ENCODE peak calls at places on chromosomes 11 and 22, in five cellular contexts. V, L, E, Z and O are unnamed samples.

GRCh38 chr11:120288021-120288420 is 37.1 kb upstream of the TLCD5 start:
- DNase-seq in V (no peak), L (no peak), E (no peak), Z (no peak), O (no peak)

GRCh38 chr22:37551981-37552380 is 8.3 kb upstream of the CDC42EP1 start:
- DNase-seq in V (no peak), L (peak; percentile 56), E (no peak), Z (no peak), O (no peak)

GRCh38 chr11:113332638-113333329 is 18.4 kb downstream of the TTC12 start:
- DNase-seq in V (no peak), L (no peak), E (no peak), Z (no peak), O (no peak)

GRCh38 chr11:36296925-36297604 is 977 bp downstream of the PRR5L start:
- DNase-seq in V (no peak), L (no peak), E (no peak), Z (peak; percentile 58), O (no peak)

GRCh38 chr11:45332486-45332934 is 46.4 kb upstream of the SYT13 start:
- DNase-seq in V (no peak), L (peak; percentile 62), E (peak; percentile 72), Z (peak; percentile 27), O (no peak)

GRCh38 chr11:81098471-81098870 is 1635.2 kb downstream of the FAM181B start:
- DNase-seq in V (no peak), L (no peak), E (no peak), Z (no peak), O (no peak)

GRCh38 chr11:72144807-72145565 is 9.5 kb downstream of the FOLR3 start:
- DNase-seq in V (no peak), L (no peak), E (no peak), Z (peak; percentile 26), O (no peak)

GRCh38 chr22:36443198-36443770 is 38.2 kb downstream of the TXN2 start:
- DNase-seq in V (no peak), L (no peak), E (no peak), Z (no peak), O (peak; percentile 47)

GRCh38 chr11:59247535-59248227 is 35.0 kb upstream of the MPEG1 start:
- DNase-seq in V (peak; percentile 56), L (no peak), E (no peak), Z (no peak), O (peak; percentile 37)

GRCh38 chr11:9838229-9838628 is 174.4 kb downstream of the SWAP70 start:
- DNase-seq in V (no peak), L (no peak), E (no peak), Z (no peak), O (no peak)

GRCh38 chr11:57639321-57640067 is 10.2 kb downstream of the YPEL4 start:
- DNase-seq in V (no peak), L (peak; percentile 98), E (no peak), Z (no peak), O (peak; percentile 38)

GRCh38 chr11:46332568-46333128 is 14.6 kb upstream of the DGKZ start:
- DNase-seq in V (no peak), L (peak; percentile 79), E (no peak), Z (no peak), O (no peak)

GRCh38 chr11:78339483-78339882 is 78.1 kb downstream of the GAB2 start:
- DNase-seq in V (no peak), L (no peak), E (no peak), Z (no peak), O (no peak)

GRCh38 chr11:125175896-125176575 is 11.5 kb downstream of the PKNOX2 start:
- DNase-seq in V (no peak), L (no peak), E (no peak), Z (no peak), O (no peak)

GRCh38 chr11:19561011-19561410 is 151.6 kb upstream of the NAV2 start:
- DNase-seq in V (no peak), L (no peak), E (no peak), Z (peak; percentile 51), O (no peak)

GRCh38 chr11:95154514-95154913 is 64.9 kb downstream of the ENDOD1 start:
- DNase-seq in V (no peak), L (peak; percentile 80), E (no peak), Z (no peak), O (peak; percentile 55)

GRCh38 chr11:67010296-67010905 is 12.5 kb upstream of the SYT12 start:
- DNase-seq in V (no peak), L (no peak), E (no peak), Z (no peak), O (no peak)

GRCh38 chr22:36644333-36644757 is 59.2 kb downstream of the CACNG2 start:
- DNase-seq in V (peak; percentile 42), L (peak; percentile 92), E (no peak), Z (peak; percentile 91), O (peak; percentile 61)

GRCh38 chr11:127110542-127110941 is 110.0 kb upstream of the KIRREL3 start:
- DNase-seq in V (no peak), L (no peak), E (no peak), Z (no peak), O (no peak)

GRCh38 chr22:22380098-22381030 is 128.2 kb downstream of the ZNF280B start:
- DNase-seq in V (no peak), L (peak; percentile 53), E (no peak), Z (no peak), O (no peak)

GRCh38 chr22:21598302-21598701 is 30.8 kb downstream of the UBE2L3 start:
- DNase-seq in V (no peak), L (no peak), E (no peak), Z (no peak), O (no peak)

GRCh38 chr22:22058649-22059475 is 76.3 kb upstream of the TOP3B start:
- DNase-seq in V (no peak), L (no peak), E (no peak), Z (no peak), O (no peak)

GRCh38 chr11:1880746-1881441 is 10.8 kb downstream of the PRR33 start:
- DNase-seq in V (no peak), L (no peak), E (peak; percentile 54), Z (no peak), O (no peak)

GRCh38 chr22:21642584-21643448 is 714 bp downstream of the SDF2L1 start:
- DNase-seq in V (peak; percentile 51), L (peak; percentile 85), E (no peak), Z (peak; percentile 43), O (peak; percentile 45)

GRCh38 chr11:123457187-123457770 is 27.2 kb downstream of the GRAMD1B start:
- DNase-seq in V (peak; percentile 32), L (no peak), E (peak; percentile 67), Z (no peak), O (peak; percentile 36)

GRCh38 chr11:118929496-118930151 is 3.9 kb upstream of the BCL9L start:
- DNase-seq in V (peak; percentile 90), L (peak; percentile 94), E (peak; percentile 97), Z (peak; percentile 75), O (peak; percentile 89)

GRCh38 chr22:29700206-29700948 is 19.4 kb upstream of the CABP7 start:
- DNase-seq in V (no peak), L (no peak), E (no peak), Z (no peak), O (no peak)

GRCh38 chr11:22536036-22536435 is 89.6 kb downstream of the FANCF start:
- DNase-seq in V (no peak), L (no peak), E (no peak), Z (no peak), O (no peak)

GRCh38 chr11:75625970-75626691 is 42.7 kb downstream of the MAP6 start:
- DNase-seq in V (peak; percentile 72), L (no peak), E (no peak), Z (peak; percentile 85), O (no peak)

GRCh38 chr11:73236879-73237278 is 18.8 kb downstream of the P2RY2 start:
- DNase-seq in V (peak; percentile 63), L (peak; percentile 70), E (no peak), Z (no peak), O (no peak)

GRCh38 chr11:45232341-45233080 is 53.6 kb downstream of the SYT13 start:
- DNase-seq in V (no peak), L (no peak), E (peak; percentile 45), Z (no peak), O (no peak)

GRCh38 chr11:81989093-81989492 is 744.6 kb downstream of the FAM181B start:
- DNase-seq in V (no peak), L (no peak), E (no peak), Z (peak; percentile 31), O (no peak)

GRCh38 chr11:87144266-87144665 is 106.5 kb downstream of the TMEM135 start:
- DNase-seq in V (no peak), L (no peak), E (no peak), Z (no peak), O (no peak)

GRCh38 chr11:35040221-35040942 is 98.6 kb upstream of the CD44 start:
- DNase-seq in V (no peak), L (no peak), E (no peak), Z (peak; percentile 86), O (no peak)
- H3K4me3 ChIP-seq in V (no peak overlapping the region), L (no peak overlapping the region), E (no peak overlapping the region), Z (no peak overlapping the region), O (no peak overlapping the region)

DNA sequence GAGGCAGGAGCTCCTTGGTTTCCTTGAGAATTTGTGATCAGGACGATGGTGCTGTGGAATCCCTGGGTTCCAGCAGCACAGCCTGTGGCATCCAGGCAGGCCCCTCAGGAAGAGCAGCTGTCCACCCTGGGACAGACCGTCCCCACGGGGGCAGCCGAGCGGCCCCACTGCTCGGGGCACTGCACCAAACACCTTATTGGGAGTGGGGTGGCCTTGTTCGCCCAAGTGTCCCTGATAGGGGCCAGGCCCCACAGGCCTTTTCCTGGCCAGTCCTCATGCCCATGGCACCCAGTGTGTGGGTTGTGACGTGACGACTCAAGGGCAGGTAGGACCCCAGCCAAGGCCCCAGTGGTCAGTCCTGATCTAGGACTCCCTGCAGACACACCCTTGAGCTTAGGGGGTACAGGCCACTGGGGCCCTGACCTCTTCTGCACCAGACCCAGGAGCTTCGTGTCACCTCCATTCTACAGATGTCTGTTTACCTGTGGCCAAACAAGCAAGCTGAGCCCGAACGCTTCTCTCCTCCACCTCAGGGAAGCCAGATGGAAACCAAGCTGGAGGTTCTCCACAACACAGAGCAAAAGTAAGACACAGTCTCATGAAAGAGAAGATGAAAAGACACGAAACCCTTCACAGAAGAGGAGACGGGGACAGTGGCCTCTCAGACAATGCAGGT is 1.5 kb upstream of the BRD1 start:
- DNase-seq in V (no peak), L (no peak), E (no peak), Z (no peak), O (no peak)
- H3K4me3 ChIP-seq in V (no peak overlapping the region), L (no peak overlapping the region), E (no peak overlapping the region), Z (no peak overlapping the region), O (no peak overlapping the region)

DNA sequence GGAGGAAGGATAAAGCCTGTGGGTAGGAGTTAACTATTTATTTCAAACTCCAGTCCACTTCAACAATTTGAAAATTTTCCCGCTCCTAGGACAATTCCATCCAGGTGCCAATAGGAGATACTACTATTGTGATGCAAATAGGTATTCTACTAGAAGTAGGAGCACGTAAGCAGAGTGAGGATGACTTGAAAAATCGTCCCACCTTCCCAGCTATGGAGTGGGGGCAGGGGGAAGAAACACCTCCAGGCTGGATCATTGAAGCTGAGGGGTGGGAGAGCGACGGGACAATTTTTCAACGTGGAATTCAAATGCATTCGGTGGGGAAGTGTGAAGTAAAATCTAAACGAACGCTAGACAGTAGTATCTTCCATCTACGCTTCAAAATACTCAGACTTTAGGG is 612 bp upstream of the ARHGAP42 start:
- DNase-seq in V (no peak), L (peak; percentile 15), E (no peak), Z (no peak), O (no peak)
- H3K4me3 ChIP-seq in V (no peak overlapping the region), L (peak overlapping the region; percentile 95), E (peak overlapping the region; percentile 76), Z (peak overlapping the region; percentile 81), O (no peak overlapping the region)

DNA sequence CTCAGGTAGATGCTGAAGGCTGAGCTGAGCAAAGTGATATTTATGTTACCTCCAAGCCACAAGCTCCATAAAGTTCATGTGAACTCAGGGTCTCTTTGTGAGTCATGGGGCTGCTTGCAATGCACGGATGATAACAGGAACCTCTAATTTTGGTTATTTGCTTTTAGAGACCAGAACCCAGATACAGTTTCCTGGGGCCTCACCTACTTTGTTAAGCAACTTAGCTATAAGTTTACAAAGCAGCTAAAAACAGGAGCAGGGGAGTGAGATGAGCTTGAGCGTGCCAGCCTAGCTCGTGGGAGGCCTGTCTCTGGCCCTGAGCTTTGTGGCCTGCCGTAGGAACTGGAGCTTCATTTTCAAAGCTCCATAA is 29.2 kb downstream of the SREBF2 start:
- DNase-seq in V (no peak), L (no peak), E (no peak), Z (no peak), O (no peak)
- H3K4me3 ChIP-seq in V (no peak overlapping the region), L (no peak overlapping the region), E (no peak overlapping the region), Z (no peak overlapping the region), O (no peak overlapping the region)